ENCODE peak calls at places on chromosomes 1 and 21, in seven cellular contexts. One of them, this sample, is unnamed.

GRCh38 chr1:119816407-119816806 is 5.1 kb upstream of the REG4 start:
- DNase-seq in endothelial cell: no peak
- DNase-seq in glutamatergic neuron: no peak
- DNase-seq in lower leg skin: no peak
- DNase-seq in HFFc6: peak; percentile 44
- DNase-seq in foreskin fibroblast: peak; percentile 67
- DNase-seq in HFF-Myc: no peak
- DNase-seq in this sample: no peak

GRCh38 chr1:23470282-23471070 is 13.5 kb downstream of the ASAP3 start:
- DNase-seq in endothelial cell: no peak
- DNase-seq in glutamatergic neuron: no peak
- DNase-seq in lower leg skin: no peak
- DNase-seq in HFFc6: no peak
- DNase-seq in foreskin fibroblast: peak; percentile 43
- DNase-seq in HFF-Myc: no peak
- DNase-seq in this sample: no peak

GRCh38 chr1:6580119-6580587 is 359 bp downstream of the ZBTB48 start:
- DNase-seq in endothelial cell: no peak
- DNase-seq in glutamatergic neuron: no peak
- DNase-seq in lower leg skin: peak; percentile 89
- DNase-seq in HFFc6: no peak
- DNase-seq in foreskin fibroblast: no peak
- DNase-seq in HFF-Myc: no peak
- DNase-seq in this sample: no peak

GRCh38 chr21:29342394-29342957 is 43.8 kb downstream of the BACH1 start:
- DNase-seq in endothelial cell: no peak
- DNase-seq in glutamatergic neuron: peak; percentile 34
- DNase-seq in lower leg skin: peak; percentile 92
- DNase-seq in HFFc6: peak; percentile 69
- DNase-seq in foreskin fibroblast: peak; percentile 93
- DNase-seq in HFF-Myc: peak; percentile 72
- DNase-seq in this sample: no peak

GRCh38 chr1:206684478-206685255 is at the start of gene MAPKAPK2:
- DNase-seq in endothelial cell: peak; percentile 74
- DNase-seq in glutamatergic neuron: peak; percentile 83
- DNase-seq in lower leg skin: peak; percentile 95
- DNase-seq in HFFc6: no peak
- DNase-seq in foreskin fibroblast: peak; percentile 83
- DNase-seq in HFF-Myc: no peak
- DNase-seq in this sample: peak; percentile 84

GRCh38 chr1:152436593-152437338 is 22.7 kb upstream of the CRNN start:
- DNase-seq in endothelial cell: no peak
- DNase-seq in glutamatergic neuron: no peak
- DNase-seq in lower leg skin: no peak
- DNase-seq in HFFc6: peak; percentile 6
- DNase-seq in foreskin fibroblast: no peak
- DNase-seq in HFF-Myc: no peak
- DNase-seq in this sample: no peak

GRCh38 chr1:223421676-223422075 is 28.5 kb downstream of the CCDC185 start:
- DNase-seq in endothelial cell: no peak
- DNase-seq in glutamatergic neuron: no peak
- DNase-seq in lower leg skin: no peak
- DNase-seq in HFFc6: no peak
- DNase-seq in foreskin fibroblast: no peak
- DNase-seq in HFF-Myc: no peak
- DNase-seq in this sample: no peak

GRCh38 chr1:234355782-234356510 is 17.3 kb upstream of the COA6 start:
- DNase-seq in endothelial cell: no peak
- DNase-seq in glutamatergic neuron: no peak
- DNase-seq in lower leg skin: no peak
- DNase-seq in HFFc6: no peak
- DNase-seq in foreskin fibroblast: no peak
- DNase-seq in HFF-Myc: no peak
- DNase-seq in this sample: no peak

GRCh38 chr1:178155478-178156255 is 61.8 kb downstream of the RASAL2 start:
- DNase-seq in endothelial cell: no peak
- DNase-seq in glutamatergic neuron: no peak
- DNase-seq in lower leg skin: no peak
- DNase-seq in HFFc6: no peak
- DNase-seq in foreskin fibroblast: no peak
- DNase-seq in HFF-Myc: no peak
- DNase-seq in this sample: no peak

GRCh38 chr1:43545686-43546387 is 15.2 kb downstream of the PTPRF start:
- DNase-seq in endothelial cell: peak; percentile 87
- DNase-seq in glutamatergic neuron: peak; percentile 92
- DNase-seq in lower leg skin: no peak
- DNase-seq in HFFc6: peak; percentile 20
- DNase-seq in foreskin fibroblast: peak; percentile 45
- DNase-seq in HFF-Myc: no peak
- DNase-seq in this sample: peak; percentile 84

GRCh38 chr21:43362306-43362927 is 64.5 kb downstream of the SIK1 start:
- DNase-seq in endothelial cell: peak; percentile 46
- DNase-seq in glutamatergic neuron: peak; percentile 79
- DNase-seq in lower leg skin: peak; percentile 96
- DNase-seq in HFFc6: peak; percentile 60
- DNase-seq in foreskin fibroblast: peak; percentile 85
- DNase-seq in HFF-Myc: peak; percentile 37
- DNase-seq in this sample: no peak

GRCh38 chr1:34746101-34746500 is 8.7 kb upstream of the GJB5 start:
- DNase-seq in endothelial cell: no peak
- DNase-seq in glutamatergic neuron: no peak
- DNase-seq in lower leg skin: no peak
- DNase-seq in HFFc6: no peak
- DNase-seq in foreskin fibroblast: no peak
- DNase-seq in HFF-Myc: no peak
- DNase-seq in this sample: no peak

GRCh38 chr1:163166886-163167555 is 35.7 kb downstream of the RGS5 start:
- DNase-seq in endothelial cell: no peak
- DNase-seq in glutamatergic neuron: no peak
- DNase-seq in lower leg skin: no peak
- DNase-seq in HFFc6: no peak
- DNase-seq in foreskin fibroblast: peak; percentile 49
- DNase-seq in HFF-Myc: no peak
- DNase-seq in this sample: no peak

GRCh38 chr1:107140703-107141490 is at the start of gene NTNG1:
- DNase-seq in endothelial cell: peak; percentile 31
- DNase-seq in glutamatergic neuron: peak; percentile 53
- DNase-seq in lower leg skin: no peak
- DNase-seq in HFFc6: no peak
- DNase-seq in foreskin fibroblast: peak; percentile 66
- DNase-seq in HFF-Myc: no peak
- DNase-seq in this sample: peak; percentile 69
- TF ChIP-seq CTCF in endothelial cell: no peak
- TF ChIP-seq CTCF in glutamatergic neuron: no peak
- TF ChIP-seq CTCF in lower leg skin: no peak
- TF ChIP-seq CTCF in HFFc6: no peak
- TF ChIP-seq CTCF in foreskin fibroblast: no peak
- TF ChIP-seq CTCF in HFF-Myc: no peak
- TF ChIP-seq CTCF in this sample: no peak

DNA sequence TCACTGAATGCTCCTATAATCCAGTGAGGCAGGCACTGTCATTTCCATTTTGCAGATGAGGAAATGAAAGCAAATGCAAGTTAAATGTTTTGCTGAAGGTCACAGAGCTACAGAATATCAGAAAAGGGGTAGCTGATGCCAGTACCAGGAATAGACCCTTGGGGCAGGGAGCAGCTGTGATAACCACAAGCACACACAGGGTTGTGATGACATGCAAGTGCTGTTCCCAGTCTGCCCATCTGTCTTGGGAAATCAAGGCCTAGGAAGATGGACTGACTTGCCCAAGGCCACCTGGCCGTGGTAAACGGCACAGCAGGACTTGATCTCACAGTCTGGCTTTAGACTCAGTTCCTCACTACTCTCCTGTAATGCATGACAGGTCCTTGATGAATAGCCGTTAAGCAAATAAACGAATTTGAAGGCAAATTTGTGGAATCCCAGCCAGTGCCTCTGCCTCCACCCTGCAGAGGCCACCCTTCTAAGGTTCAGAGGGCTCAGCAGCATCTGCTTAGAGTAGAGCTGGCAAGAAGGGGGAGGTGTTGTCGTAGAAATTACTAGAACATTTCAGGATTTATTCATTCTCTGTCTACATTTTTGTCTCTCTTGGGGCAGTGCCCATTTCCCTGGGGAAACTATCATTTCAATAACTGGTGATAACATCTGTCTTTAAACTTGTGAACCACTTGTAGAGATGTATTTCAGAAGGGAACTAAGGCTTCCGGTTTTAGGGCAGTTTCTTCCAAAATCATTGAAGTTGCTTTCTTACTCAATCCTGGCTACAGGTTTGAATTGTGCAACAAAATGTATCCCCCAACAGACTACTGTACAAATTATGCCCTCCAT is 53.2 kb upstream of the MRPS6 start:
- DNase-seq in endothelial cell: no peak
- DNase-seq in glutamatergic neuron: peak; percentile 44
- DNase-seq in lower leg skin: no peak
- DNase-seq in HFFc6: no peak
- DNase-seq in foreskin fibroblast: no peak
- DNase-seq in HFF-Myc: no peak
- DNase-seq in this sample: no peak
- TF ChIP-seq CTCF in endothelial cell: no peak
- TF ChIP-seq CTCF in glutamatergic neuron: peak; percentile 29
- TF ChIP-seq CTCF in lower leg skin: no peak
- TF ChIP-seq CTCF in HFFc6: no peak
- TF ChIP-seq CTCF in foreskin fibroblast: no peak
- TF ChIP-seq CTCF in HFF-Myc: no peak
- TF ChIP-seq CTCF in this sample: no peak

GRCh38 chr21:41876928-41877652 is 2.1 kb downstream of the PRDM15 start:
- DNase-seq in endothelial cell: no peak
- DNase-seq in glutamatergic neuron: no peak
- DNase-seq in lower leg skin: no peak
- DNase-seq in HFFc6: no peak
- DNase-seq in foreskin fibroblast: no peak
- DNase-seq in HFF-Myc: no peak
- DNase-seq in this sample: no peak
- TF ChIP-seq CTCF in endothelial cell: no peak
- TF ChIP-seq CTCF in glutamatergic neuron: no peak
- TF ChIP-seq CTCF in lower leg skin: no peak
- TF ChIP-seq CTCF in HFFc6: peak; percentile 33
- TF ChIP-seq CTCF in foreskin fibroblast: no peak
- TF ChIP-seq CTCF in HFF-Myc: no peak
- TF ChIP-seq CTCF in this sample: no peak

DNA sequence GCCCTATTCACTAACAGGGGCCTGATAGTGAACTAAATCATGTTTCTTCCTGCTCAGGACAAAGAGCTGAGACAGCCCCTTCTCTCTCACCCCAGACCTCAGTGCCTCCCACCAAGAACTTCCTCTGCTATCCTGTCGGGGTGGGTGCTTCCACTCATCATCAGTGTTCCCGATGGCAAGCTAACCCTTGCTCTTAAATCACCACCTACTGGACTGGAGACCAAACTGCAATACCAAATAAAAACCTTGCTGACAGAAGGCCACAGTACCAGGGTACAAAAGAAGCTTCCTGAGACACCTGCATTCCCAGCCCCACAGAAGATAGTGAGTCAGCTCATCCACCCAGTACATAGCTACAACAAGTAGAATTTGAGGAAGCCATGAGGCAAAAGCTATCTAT is 799.5 kb downstream of the LTN1 start:
- DNase-seq in endothelial cell: no peak
- DNase-seq in glutamatergic neuron: no peak
- DNase-seq in lower leg skin: no peak
- DNase-seq in HFFc6: no peak
- DNase-seq in foreskin fibroblast: no peak
- DNase-seq in HFF-Myc: no peak
- DNase-seq in this sample: no peak
- TF ChIP-seq CTCF in endothelial cell: no peak
- TF ChIP-seq CTCF in glutamatergic neuron: no peak
- TF ChIP-seq CTCF in lower leg skin: no peak
- TF ChIP-seq CTCF in HFFc6: peak; percentile 54
- TF ChIP-seq CTCF in foreskin fibroblast: no peak
- TF ChIP-seq CTCF in HFF-Myc: peak; percentile 17
- TF ChIP-seq CTCF in this sample: no peak

GRCh38 chr1:158719664-158720063 is 856 bp downstream of the OR6K3 start:
- DNase-seq in endothelial cell: no peak
- DNase-seq in glutamatergic neuron: no peak
- DNase-seq in lower leg skin: no peak
- DNase-seq in HFFc6: no peak
- DNase-seq in foreskin fibroblast: no peak
- DNase-seq in HFF-Myc: no peak
- DNase-seq in this sample: no peak

GRCh38 chr1:158717344-158717743 is 3.2 kb downstream of the OR6K3 start:
- DNase-seq in endothelial cell: no peak
- DNase-seq in glutamatergic neuron: no peak
- DNase-seq in lower leg skin: no peak
- DNase-seq in HFFc6: no peak
- DNase-seq in foreskin fibroblast: no peak
- DNase-seq in HFF-Myc: no peak
- DNase-seq in this sample: no peak

GRCh38 chr1:158711098-158711497 is 9.4 kb downstream of the OR6K3 start:
- DNase-seq in endothelial cell: no peak
- DNase-seq in glutamatergic neuron: no peak
- DNase-seq in lower leg skin: no peak
- DNase-seq in HFFc6: no peak
- DNase-seq in foreskin fibroblast: no peak
- DNase-seq in HFF-Myc: no peak
- DNase-seq in this sample: no peak

GRCh38 chr1:158716335-158716734 is 4.2 kb downstream of the OR6K3 start:
- DNase-seq in endothelial cell: no peak
- DNase-seq in glutamatergic neuron: no peak
- DNase-seq in lower leg skin: no peak
- DNase-seq in HFFc6: no peak
- DNase-seq in foreskin fibroblast: no peak
- DNase-seq in HFF-Myc: no peak
- DNase-seq in this sample: no peak

GRCh38 chr1:158714754-158715153 is 5.8 kb downstream of the OR6K3 start:
- DNase-seq in endothelial cell: no peak
- DNase-seq in glutamatergic neuron: no peak
- DNase-seq in lower leg skin: no peak
- DNase-seq in HFFc6: no peak
- DNase-seq in foreskin fibroblast: no peak
- DNase-seq in HFF-Myc: no peak
- DNase-seq in this sample: no peak
- TF ChIP-seq CTCF in endothelial cell: no peak
- TF ChIP-seq CTCF in glutamatergic neuron: no peak
- TF ChIP-seq CTCF in lower leg skin: no peak
- TF ChIP-seq CTCF in HFFc6: no peak
- TF ChIP-seq CTCF in foreskin fibroblast: no peak
- TF ChIP-seq CTCF in HFF-Myc: no peak
- TF ChIP-seq CTCF in this sample: no peak

GRCh38 chr1:44808938-44809917 is 905 bp downstream of the BTBD19 start:
- DNase-seq in endothelial cell: no peak
- DNase-seq in glutamatergic neuron: no peak
- DNase-seq in lower leg skin: peak; percentile 91
- DNase-seq in HFFc6: peak; percentile 57
- DNase-seq in foreskin fibroblast: peak; percentile 77
- DNase-seq in HFF-Myc: no peak
- DNase-seq in this sample: no peak
- TF ChIP-seq CTCF in endothelial cell: no peak
- TF ChIP-seq CTCF in glutamatergic neuron: no peak
- TF ChIP-seq CTCF in lower leg skin: no peak
- TF ChIP-seq CTCF in HFFc6: no peak
- TF ChIP-seq CTCF in foreskin fibroblast: no peak
- TF ChIP-seq CTCF in HFF-Myc: no peak
- TF ChIP-seq CTCF in this sample: no peak

DNA sequence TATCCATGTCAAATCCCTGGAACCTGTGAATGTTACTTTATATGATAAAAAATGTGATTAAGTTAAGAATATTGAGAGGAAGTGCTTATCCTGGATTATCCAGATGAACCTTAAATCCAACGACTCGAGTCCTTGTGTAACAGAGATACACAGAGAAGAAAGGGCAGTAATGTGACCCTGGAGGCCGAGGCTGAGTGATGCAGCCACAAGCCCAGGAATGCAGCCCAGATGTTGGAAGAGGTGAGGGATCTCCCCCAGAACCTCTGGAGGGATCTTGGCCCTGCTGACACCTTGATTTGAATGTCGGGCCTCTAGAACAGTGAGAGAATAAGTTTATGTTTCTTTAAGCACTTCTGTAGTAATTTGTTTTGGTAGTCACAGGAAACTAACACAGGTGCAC is 18.0 kb downstream of the LPGAT1 start:
- DNase-seq in endothelial cell: no peak
- DNase-seq in glutamatergic neuron: no peak
- DNase-seq in lower leg skin: no peak
- DNase-seq in HFFc6: no peak
- DNase-seq in foreskin fibroblast: no peak
- DNase-seq in HFF-Myc: no peak
- DNase-seq in this sample: no peak
- TF ChIP-seq CTCF in endothelial cell: no peak
- TF ChIP-seq CTCF in glutamatergic neuron: no peak
- TF ChIP-seq CTCF in lower leg skin: no peak
- TF ChIP-seq CTCF in HFFc6: no peak
- TF ChIP-seq CTCF in foreskin fibroblast: no peak
- TF ChIP-seq CTCF in HFF-Myc: no peak
- TF ChIP-seq CTCF in this sample: no peak

This sample was measured in type B pancreatic cell.